ENCODE peak calls at places on chromosomes 16 and 17, in six cellular contexts. One of them, this sample, is unnamed.

GRCh38 chr17:61827649-61828395 is 35.5 kb downstream of the BRIP1 start:
- DNase-seq in thoracic aorta: no peak
- DNase-seq in psoas muscle: no peak
- DNase-seq in vagina: no peak
- DNase-seq in esophagus muscularis mucosa: no peak
- DNase-seq in body of pancreas: no peak
- DNase-seq in this sample: no peak

GRCh38 chr17:16106161-16106891 is 106.7 kb downstream of the TTC19 start:
- DNase-seq in psoas muscle: no peak
- DNase-seq in vagina: no peak
- DNase-seq in body of pancreas: no peak
- DNase-seq in thoracic aorta: no peak
- DNase-seq in esophagus muscularis mucosa: no peak
- DNase-seq in this sample: no peak

GRCh38 chr17:80030730-80031410 is 4.8 kb downstream of the TBC1D16 start:
- DNase-seq in thoracic aorta: no peak
- DNase-seq in vagina: no peak
- DNase-seq in body of pancreas: peak; percentile 98
- DNase-seq in psoas muscle: no peak
- DNase-seq in esophagus muscularis mucosa: no peak
- DNase-seq in this sample: no peak

GRCh38 chr17:80663783-80664206 is 119.2 kb downstream of the RPTOR start:
- DNase-seq in esophagus muscularis mucosa: no peak
- DNase-seq in psoas muscle: peak; percentile 30
- DNase-seq in thoracic aorta: no peak
- DNase-seq in vagina: no peak
- DNase-seq in body of pancreas: no peak
- DNase-seq in this sample: no peak

GRCh38 chr17:37770631-37771518 is 26.0 kb upstream of the HNF1B start:
- DNase-seq in vagina: no peak
- DNase-seq in body of pancreas: peak; percentile 91
- DNase-seq in thoracic aorta: no peak
- DNase-seq in esophagus muscularis mucosa: no peak
- DNase-seq in psoas muscle: no peak
- DNase-seq in this sample: peak; percentile 41

GRCh38 chr17:4426499-4427208 is 7.1 kb upstream of the SPNS3 start:
- DNase-seq in esophagus muscularis mucosa: no peak
- DNase-seq in body of pancreas: no peak
- DNase-seq in psoas muscle: no peak
- DNase-seq in thoracic aorta: no peak
- DNase-seq in vagina: no peak
- DNase-seq in this sample: no peak

GRCh38 chr16:86831366-86831765 is 253.0 kb downstream of the FOXL1 start:
- DNase-seq in esophagus muscularis mucosa: no peak
- DNase-seq in psoas muscle: no peak
- DNase-seq in body of pancreas: no peak
- DNase-seq in vagina: no peak
- DNase-seq in thoracic aorta: no peak
- DNase-seq in this sample: no peak

GRCh38 chr17:19659366-19660177 is 11.0 kb downstream of the ALDH3A2 start:
- DNase-seq in thoracic aorta: no peak
- DNase-seq in esophagus muscularis mucosa: no peak
- DNase-seq in vagina: peak; percentile 29
- DNase-seq in body of pancreas: peak; percentile 61
- DNase-seq in psoas muscle: no peak
- DNase-seq in this sample: no peak

GRCh38 chr17:17993366-17993765 is 20.7 kb downstream of the DRC3 start:
- DNase-seq in vagina: no peak
- DNase-seq in psoas muscle: no peak
- DNase-seq in thoracic aorta: no peak
- DNase-seq in body of pancreas: no peak
- DNase-seq in esophagus muscularis mucosa: no peak
- DNase-seq in this sample: no peak

GRCh38 chr17:73431401-73432205 is 119.8 kb upstream of the CDC42EP4 start:
- DNase-seq in psoas muscle: no peak
- DNase-seq in esophagus muscularis mucosa: no peak
- DNase-seq in body of pancreas: no peak
- DNase-seq in vagina: no peak
- DNase-seq in thoracic aorta: no peak
- DNase-seq in this sample: no peak

GRCh38 chr16:66842765-66843164 is 1.4 kb upstream of the CA7 start:
- DNase-seq in vagina: no peak
- DNase-seq in psoas muscle: no peak
- DNase-seq in esophagus muscularis mucosa: no peak
- DNase-seq in thoracic aorta: no peak
- DNase-seq in body of pancreas: no peak
- DNase-seq in this sample: no peak

GRCh38 chr16:3536851-3537250 is 36.0 kb downstream of the CLUAP1 start:
- DNase-seq in thoracic aorta: no peak
- DNase-seq in vagina: no peak
- DNase-seq in esophagus muscularis mucosa: no peak
- DNase-seq in body of pancreas: no peak
- DNase-seq in psoas muscle: no peak
- DNase-seq in this sample: peak; percentile 30

GRCh38 chr17:56786989-56787482 is 46.7 kb downstream of the C17orf67 start:
- DNase-seq in thoracic aorta: no peak
- DNase-seq in psoas muscle: no peak
- DNase-seq in esophagus muscularis mucosa: no peak
- DNase-seq in vagina: no peak
- DNase-seq in body of pancreas: no peak
- DNase-seq in this sample: no peak

GRCh38 chr17:45221997-45222272 is 250 bp downstream of the FMNL1 start:
- DNase-seq in psoas muscle: no peak
- DNase-seq in vagina: no peak
- DNase-seq in esophagus muscularis mucosa: no peak
- DNase-seq in thoracic aorta: no peak
- DNase-seq in body of pancreas: no peak
- DNase-seq in this sample: peak; percentile 29

GRCh38 chr17:14361945-14362508 is 61.1 kb downstream of the HS3ST3B1 start:
- DNase-seq in body of pancreas: no peak
- DNase-seq in vagina: no peak
- DNase-seq in esophagus muscularis mucosa: no peak
- DNase-seq in psoas muscle: no peak
- DNase-seq in thoracic aorta: no peak
- DNase-seq in this sample: no peak

GRCh38 chr16:29316673-29317237 is 89.8 kb downstream of the NPIPB11 start:
- DNase-seq in vagina: no peak
- DNase-seq in thoracic aorta: no peak
- DNase-seq in body of pancreas: peak; percentile 58
- DNase-seq in psoas muscle: no peak
- DNase-seq in esophagus muscularis mucosa: no peak
- DNase-seq in this sample: no peak

GRCh38 chr17:41521574-41522261 is 3.0 kb upstream of the KRT15 start:
- DNase-seq in esophagus muscularis mucosa: no peak
- DNase-seq in psoas muscle: no peak
- DNase-seq in thoracic aorta: no peak
- DNase-seq in body of pancreas: peak; percentile 26
- DNase-seq in vagina: no peak
- DNase-seq in this sample: no peak

GRCh38 chr17:17355426-17355825 is 52.3 kb downstream of the NT5M start:
- DNase-seq in psoas muscle: no peak
- DNase-seq in esophagus muscularis mucosa: no peak
- DNase-seq in vagina: no peak
- DNase-seq in body of pancreas: no peak
- DNase-seq in thoracic aorta: no peak
- DNase-seq in this sample: no peak

GRCh38 chr17:75691371-75692290 is 24.5 kb downstream of the SAP30BP start:
- DNase-seq in vagina: no peak
- DNase-seq in body of pancreas: peak; percentile 77
- DNase-seq in thoracic aorta: no peak
- DNase-seq in psoas muscle: no peak
- DNase-seq in esophagus muscularis mucosa: no peak
- DNase-seq in this sample: no peak

GRCh38 chr16:48054881-48055601 is 100.8 kb downstream of the ABCC12 start:
- DNase-seq in thoracic aorta: no peak
- DNase-seq in body of pancreas: peak; percentile 56
- DNase-seq in vagina: no peak
- DNase-seq in esophagus muscularis mucosa: no peak
- DNase-seq in psoas muscle: peak; percentile 16
- DNase-seq in this sample: peak; percentile 24

GRCh38 chr16:28267356-28267755 is 25.0 kb upstream of the SBK1 start:
- DNase-seq in body of pancreas: no peak
- DNase-seq in vagina: no peak
- DNase-seq in esophagus muscularis mucosa: no peak
- DNase-seq in thoracic aorta: no peak
- DNase-seq in psoas muscle: no peak
- DNase-seq in this sample: no peak

GRCh38 chr17:73394523-73395450 is 83.0 kb upstream of the CDC42EP4 start:
- DNase-seq in thoracic aorta: no peak
- DNase-seq in vagina: no peak
- DNase-seq in psoas muscle: no peak
- DNase-seq in body of pancreas: no peak
- DNase-seq in esophagus muscularis mucosa: no peak
- DNase-seq in this sample: no peak

GRCh38 chr16:49181812-49182211 is 99.8 kb downstream of the CBLN1 start:
- DNase-seq in vagina: no peak
- DNase-seq in body of pancreas: no peak
- DNase-seq in esophagus muscularis mucosa: no peak
- DNase-seq in thoracic aorta: no peak
- DNase-seq in psoas muscle: no peak
- DNase-seq in this sample: no peak

GRCh38 chr17:40850287-40850972 is 16.6 kb downstream of the KRT12 start:
- DNase-seq in esophagus muscularis mucosa: no peak
- DNase-seq in vagina: no peak
- DNase-seq in psoas muscle: no peak
- DNase-seq in body of pancreas: no peak
- DNase-seq in thoracic aorta: no peak
- DNase-seq in this sample: no peak

GRCh38 chr17:16443390-16444257 is 28.3 kb downstream of the TRPV2 start:
- DNase-seq in body of pancreas: no peak
- DNase-seq in vagina: no peak
- DNase-seq in esophagus muscularis mucosa: no peak
- DNase-seq in thoracic aorta: no peak
- DNase-seq in psoas muscle: no peak
- DNase-seq in this sample: no peak

GRCh38 chr17:30388321-30389179 is 9.8 kb downstream of the CPD start:
- DNase-seq in body of pancreas: no peak
- DNase-seq in esophagus muscularis mucosa: no peak
- DNase-seq in thoracic aorta: no peak
- DNase-seq in vagina: no peak
- DNase-seq in psoas muscle: no peak
- DNase-seq in this sample: no peak

GRCh38 chr17:7914771-7915610 is 1.1 kb downstream of the RNF227 start:
- DNase-seq in vagina: peak; percentile 93
- DNase-seq in esophagus muscularis mucosa: no peak
- DNase-seq in psoas muscle: no peak
- DNase-seq in body of pancreas: peak; percentile 67
- DNase-seq in thoracic aorta: no peak
- DNase-seq in this sample: peak; percentile 58

GRCh38 chr17:2883544-2884203 is 87.4 kb downstream of the RAP1GAP2 start:
- DNase-seq in esophagus muscularis mucosa: no peak
- DNase-seq in psoas muscle: no peak
- DNase-seq in body of pancreas: peak; percentile 86
- DNase-seq in thoracic aorta: no peak
- DNase-seq in vagina: no peak
- DNase-seq in this sample: peak; percentile 44
- H3K4me3 ChIP-seq in esophagus muscularis mucosa: no peak overlapping the region
- H3K4me3 ChIP-seq in psoas muscle: no peak overlapping the region
- H3K4me3 ChIP-seq in body of pancreas: no peak overlapping the region
- H3K4me3 ChIP-seq in thoracic aorta: no peak overlapping the region
- H3K4me3 ChIP-seq in vagina: no peak overlapping the region
- H3K4me3 ChIP-seq in this sample: no peak overlapping the region

GRCh38 chr16:16008666-16009065 is 59.2 kb downstream of the ABCC1 start:
- DNase-seq in esophagus muscularis mucosa: no peak
- DNase-seq in psoas muscle: no peak
- DNase-seq in body of pancreas: no peak
- DNase-seq in vagina: no peak
- DNase-seq in thoracic aorta: no peak
- DNase-seq in this sample: no peak

GRCh38 chr16:16009396-16009795 is 60.0 kb downstream of the ABCC1 start:
- DNase-seq in body of pancreas: no peak
- DNase-seq in thoracic aorta: no peak
- DNase-seq in psoas muscle: peak; percentile 52
- DNase-seq in vagina: no peak
- DNase-seq in esophagus muscularis mucosa: no peak
- DNase-seq in this sample: peak; percentile 63

GRCh38 chr16:16007743-16008111 is 58.3 kb downstream of the ABCC1 start:
- DNase-seq in esophagus muscularis mucosa: no peak
- DNase-seq in body of pancreas: no peak
- DNase-seq in psoas muscle: no peak
- DNase-seq in thoracic aorta: no peak
- DNase-seq in vagina: no peak
- DNase-seq in this sample: no peak

GRCh38 chr16:16012144-16012543 is 62.7 kb downstream of the ABCC1 start:
- DNase-seq in psoas muscle: no peak
- DNase-seq in vagina: no peak
- DNase-seq in esophagus muscularis mucosa: no peak
- DNase-seq in thoracic aorta: no peak
- DNase-seq in body of pancreas: no peak
- DNase-seq in this sample: no peak

GRCh38 chr16:16010194-16010593 is 60.8 kb downstream of the ABCC1 start:
- DNase-seq in psoas muscle: no peak
- DNase-seq in esophagus muscularis mucosa: no peak
- DNase-seq in thoracic aorta: no peak
- DNase-seq in body of pancreas: no peak
- DNase-seq in vagina: no peak
- DNase-seq in this sample: no peak
- H3K4me1 ChIP-seq in psoas muscle: peaks cover 43% of the 10 kb centered on the region
- H3K4me1 ChIP-seq in esophagus muscularis mucosa: peaks cover 87% of the 10 kb centered on the region
- H3K4me1 ChIP-seq in thoracic aorta: peaks cover 18% of the 10 kb centered on the region
- H3K4me1 ChIP-seq in body of pancreas: peaks cover 10% of the 10 kb centered on the region
- H3K4me1 ChIP-seq in vagina: peaks cover 9% of the 10 kb centered on the region
- H3K4me1 ChIP-seq in this sample: peaks cover 3% of the 10 kb centered on the region

DNA sequence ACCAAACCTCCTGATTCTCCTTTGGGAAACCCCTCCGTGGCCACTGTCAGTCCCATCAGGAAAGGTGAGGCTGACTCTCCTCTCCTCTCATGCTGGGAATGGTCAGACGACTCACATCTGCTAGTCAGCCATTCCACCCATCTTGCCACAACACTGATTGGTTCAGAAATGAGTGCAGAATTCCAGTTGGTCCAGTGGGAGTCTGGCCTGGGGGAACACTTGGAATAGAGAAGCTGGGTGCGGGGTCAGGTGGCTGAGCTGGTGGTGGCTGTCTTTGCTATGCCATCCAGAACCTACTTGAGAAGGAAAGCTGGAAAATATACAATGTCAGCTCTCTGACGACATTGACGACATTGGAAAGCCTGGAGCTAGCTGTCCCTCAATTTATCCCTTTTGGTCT is 23.6 kb upstream of the PLLP start:
- DNase-seq in body of pancreas: no peak
- DNase-seq in vagina: no peak
- DNase-seq in esophagus muscularis mucosa: no peak
- DNase-seq in psoas muscle: no peak
- DNase-seq in thoracic aorta: no peak
- DNase-seq in this sample: no peak
- H3K4me3 ChIP-seq in body of pancreas: no peak overlapping the region
- H3K4me3 ChIP-seq in vagina: no peak overlapping the region
- H3K4me3 ChIP-seq in esophagus muscularis mucosa: no peak overlapping the region
- H3K4me3 ChIP-seq in psoas muscle: no peak overlapping the region
- H3K4me3 ChIP-seq in thoracic aorta: no peak overlapping the region
- H3K4me3 ChIP-seq in this sample: no peak overlapping the region

GRCh38 chr16:53721017-53721416 is 17.1 kb downstream of the FTO start:
- DNase-seq in vagina: no peak
- DNase-seq in psoas muscle: no peak
- DNase-seq in thoracic aorta: no peak
- DNase-seq in body of pancreas: no peak
- DNase-seq in esophagus muscularis mucosa: no peak
- DNase-seq in this sample: no peak
- H3K4me1 ChIP-seq in vagina: peaks cover 2% of the 10 kb centered on the region
- H3K4me1 ChIP-seq in psoas muscle: peaks cover 14% of the 10 kb centered on the region
- H3K4me1 ChIP-seq in thoracic aorta: peaks cover 14% of the 10 kb centered on the region
- H3K4me1 ChIP-seq in body of pancreas: peaks cover 12% of the 10 kb centered on the region
- H3K4me1 ChIP-seq in esophagus muscularis mucosa: peaks cover 12% of the 10 kb centered on the region
- H3K4me1 ChIP-seq in this sample: peaks cover 20% of the 10 kb centered on the region